ENCODE peak calls at places on chromosomes 1 and 21, in seven cellular contexts. C is mesendoderm; J is astrocyte; I is heart left ventricle; X is fibroblast of lung; Q is body of pancreas; G is CD8-positive, alpha-beta T cell. L is an unnamed sample. For H3K4me1, the result is how much of the 10 kb centered on the place peaks cover.

GRCh38 chr1:99347041-99347684 is 82.9 kb downstream of the PLPPR4 start:
- DNase-seq in X (no peak), Q (no peak), I (no peak), C (no peak), G (no peak), J (no peak), L (no peak)

GRCh38 chr1:240695416-240695815 is 83.5 kb upstream of the GREM2 start:
- DNase-seq in C (no peak), I (no peak), G (no peak), Q (no peak), X (no peak), J (no peak), L (no peak)

GRCh38 chr21:23887709-23888303 is 1719.5 kb downstream of the MRPL39 start:
- DNase-seq in I (no peak), Q (no peak), G (no peak), X (no peak), C (no peak), J (no peak), L (no peak)

GRCh38 chr1:157025856-157026255 is 19.7 kb downstream of the ARHGEF11 start:
- DNase-seq in G (no peak), Q (no peak), J (no peak), I (no peak), C (no peak), X (peak), L (no peak)

GRCh38 chr1:185170291-185170848 is 13.4 kb downstream of the SWT1 start:
- DNase-seq in I (no peak), J (peak), X (peak), C (peak), Q (peak), G (peak), L (peak)

GRCh38 chr1:150406483-150406882 is 42.5 kb downstream of the RPRD2 start:
- DNase-seq in Q (no peak), I (no peak), C (peak), J (no peak), G (no peak), X (no peak), L (no peak)

GRCh38 chr1:100860397-100860991 is 34.1 kb downstream of the EXTL2 start:
- DNase-seq in C (peak), G (no peak), Q (no peak), J (peak), X (peak), I (no peak), L (peak)

GRCh38 chr21:45494851-45495680 is 47.2 kb downstream of the SLC19A1 start:
- DNase-seq in J (no peak), Q (no peak), X (no peak), C (no peak), I (no peak), G (no peak), L (no peak)

GRCh38 chr21:32712641-32713040 is 15.2 kb downstream of the SYNJ1 start:
- DNase-seq in I (no peak), Q (no peak), X (no peak), C (no peak), G (no peak), J (no peak), L (no peak)

GRCh38 chr1:26889580-26890466 is at the start of gene GPN2:
- DNase-seq in Q (peak), J (peak), I (peak), C (peak), X (peak), G (peak), L (peak)

GRCh38 chr1:199954701-199955100 is 72.8 kb upstream of the NR5A2 start:
- DNase-seq in Q (peak), X (no peak), J (no peak), I (no peak), G (no peak), C (peak), L (peak)

GRCh38 chr1:162349635-162350330 is 26.9 kb downstream of the SPATA46 start:
- DNase-seq in X (peak), I (no peak), G (no peak), J (peak), C (peak), Q (no peak), L (no peak)

GRCh38 chr21:31185663-31186062 is 147.4 kb upstream of the KRTAP19-8 start:
- DNase-seq in G (no peak), I (no peak), C (no peak), Q (no peak), J (no peak), X (no peak), L (no peak)

GRCh38 chr1:244779410-244779809 is 56.0 kb upstream of the COX20 start:
- DNase-seq in Q (no peak), C (no peak), I (no peak), X (no peak), J (peak), G (no peak), L (no peak)

GRCh38 chr1:179781962-179782361 is 38.9 kb downstream of the FAM163A start:
- DNase-seq in I (peak), J (no peak), G (no peak), Q (no peak), X (peak), C (no peak), L (peak)

GRCh38 chr1:18234790-18235242 is 127.2 kb downstream of the IGSF21 start:
- DNase-seq in I (no peak), Q (peak), C (peak), G (no peak), X (peak), J (no peak), L (peak)

DNA sequence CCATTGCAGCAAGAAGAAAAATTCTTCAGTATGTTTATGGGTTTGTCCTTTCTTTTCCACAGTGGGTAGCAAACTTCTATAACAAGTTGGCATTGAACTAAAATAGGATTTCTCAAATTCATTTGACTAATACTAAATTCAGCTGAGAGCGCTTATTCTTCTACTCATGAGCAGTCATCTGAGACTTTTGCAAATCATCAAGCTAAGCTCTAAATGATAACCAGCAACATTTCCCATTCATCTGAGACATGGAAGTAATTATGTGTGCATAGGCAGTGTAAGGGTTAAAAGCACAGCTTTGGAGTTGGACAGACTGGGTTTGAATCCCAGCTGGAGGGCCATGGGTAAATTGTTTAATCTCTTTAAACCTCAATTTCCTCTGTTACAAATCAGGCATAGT is 18.3 kb upstream of the CNR2 start:
- DNase-seq in C (no peak), G (no peak), J (no peak), Q (no peak), I (no peak), X (no peak), L (no peak)
- H3K27ac ChIP-seq in C (no peak), G (no peak), J (no peak), Q (no peak), I (peak), X (no peak), L (no peak)

GRCh38 chr1:1243807-1244191 is 2.7 kb downstream of the C1QTNF12 start:
- DNase-seq in Q (no peak), X (no peak), G (no peak), J (no peak), I (no peak), C (no peak), L (no peak)
- H3K4me1 ChIP-seq in Q (under half), X (under half), G (under half), J (under half), I (under half), C (under half), L (under half)

DNA sequence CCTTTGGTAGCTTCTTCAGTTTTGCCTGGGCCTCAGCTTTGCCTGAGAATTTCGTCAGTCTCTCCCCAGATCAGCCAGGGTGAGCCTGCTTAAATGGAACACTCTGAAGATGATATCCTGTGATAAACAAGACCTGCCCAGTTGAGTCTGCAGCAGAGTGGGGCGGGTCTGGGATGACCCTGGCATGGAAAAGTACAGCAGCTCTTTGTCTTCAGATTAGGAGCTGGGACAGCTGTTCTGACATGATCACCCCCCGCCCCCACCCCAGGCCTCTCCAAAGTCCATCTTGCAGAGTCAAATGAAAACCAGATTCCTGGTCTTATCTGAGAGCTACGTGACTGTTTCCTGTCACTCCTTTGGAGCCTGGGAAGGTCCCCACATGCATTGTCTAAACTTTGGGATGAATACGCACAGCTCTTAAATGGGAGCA is 2.2 kb upstream of the TMEM51 start:
- DNase-seq in X (no peak), Q (no peak), G (no peak), I (no peak), J (no peak), C (peak), L (no peak)
- H3K27ac ChIP-seq in X (no peak), Q (peak), G (no peak), I (peak), J (no peak), C (no peak), L (no peak)

GRCh38 chr1:172883387-172883791 is 167.4 kb downstream of the TNFSF18 start:
- DNase-seq in I (no peak), G (no peak), Q (no peak), C (no peak), J (peak), X (no peak), L (no peak)
- H3K4me1 ChIP-seq in I (under half), G (under half), Q (under half), C (under half), J (under half), X (under half), L (under half)

GRCh38 chr1:31754397-31754796 is 9.7 kb downstream of the ADGRB2 start:
- DNase-seq in I (no peak), Q (no peak), C (no peak), J (no peak), G (no peak), X (no peak), L (no peak)
- H3K27ac ChIP-seq in I (no peak), Q (no peak), C (no peak), J (no peak), G (no peak), X (no peak), L (no peak)

GRCh38 chr1:201466492-201466891 is 2.5 kb downstream of the PHLDA3 start:
- DNase-seq in Q (no peak), X (peak), G (no peak), I (no peak), J (no peak), C (no peak), L (no peak)

GRCh38 chr1:201468501-201468843 is 516 bp downstream of the PHLDA3 start:
- DNase-seq in X (no peak), C (no peak), Q (peak), I (peak), J (no peak), G (no peak), L (peak)

GRCh38 chr1:201463071-201463552 is 5.9 kb downstream of the PHLDA3 start:
- DNase-seq in Q (no peak), I (no peak), G (no peak), C (no peak), X (peak), J (no peak), L (no peak)

GRCh38 chr1:201468844-201469644 is at the start of gene PHLDA3:
- DNase-seq in G (no peak), C (peak), X (peak), I (peak), J (peak), Q (peak), L (peak)

DNA sequence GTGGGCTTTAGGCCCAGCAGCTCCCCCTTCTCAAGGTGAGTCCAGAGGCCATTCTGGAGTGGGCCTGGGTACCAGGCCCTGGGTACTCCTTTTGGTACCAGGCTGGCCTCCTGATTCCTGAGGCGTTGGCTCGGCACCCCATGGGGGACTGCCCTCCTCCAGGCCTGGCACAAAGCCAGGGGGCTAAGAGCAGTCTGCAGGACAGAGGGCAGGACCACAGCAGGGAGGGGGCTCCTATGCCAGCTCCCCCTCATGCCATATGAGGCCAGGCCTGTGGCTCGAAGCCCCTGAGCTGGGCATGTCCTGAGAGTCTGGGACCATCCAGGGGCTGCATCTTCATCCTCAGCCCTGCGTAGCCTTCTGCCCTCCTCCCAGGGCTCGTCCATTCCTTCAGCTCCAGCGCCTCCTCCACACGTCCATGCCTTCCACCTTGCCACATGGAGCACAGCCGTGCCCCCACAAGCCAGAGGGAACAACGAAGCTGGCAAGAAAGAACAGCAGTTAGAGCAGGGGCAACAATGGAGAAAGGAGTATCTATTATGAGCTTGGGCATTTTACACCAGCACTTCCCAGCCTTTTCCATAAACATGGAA is 3.2 kb downstream of the PHLDA3 start:
- DNase-seq in Q (no peak), C (no peak), J (no peak), I (no peak), G (no peak), X (no peak), L (no peak)
- H3K4me1 ChIP-seq in Q (under half), C (under half), J (under half), I (under half), G (under half), X (under half), L (under half)

L was measured in testis.